ENCODE peak calls at places on chromosomes 6 and 20, in five cellular contexts. I is neural progenitor cell, X is GM12864, O is heart left ventricle, V is dorsolateral prefrontal cortex. M is an unnamed sample.

GRCh38 chr6:18595774-18596528 is 208.8 kb downstream of the RNF144B start:
- DNase-seq in I (peak), X (peak), O (no peak), V (peak), M (peak)

GRCh38 chr6:77466055-77467028 is 3.1 kb upstream of the HTR1B start:
- DNase-seq in I (peak), X (peak), O (no peak), V (peak), M (peak)

GRCh38 chr6:36204068-36204753 is 7.7 kb downstream of the BRPF3 start:
- DNase-seq in I (no peak), X (no peak), O (no peak), V (no peak), M (no peak)

GRCh38 chr6:20826378-20826777 is 292.1 kb downstream of the CDKAL1 start:
- DNase-seq in I (no peak), X (no peak), O (no peak), V (no peak), M (no peak)

GRCh38 chr6:130107710-130108109 is 89.3 kb downstream of the L3MBTL3 start:
- DNase-seq in I (peak), X (no peak), O (no peak), V (no peak), M (no peak)

GRCh38 chr6:156985309-156985708 is 208.1 kb downstream of the ARID1B start:
- DNase-seq in I (no peak), X (no peak), O (no peak), V (no peak), M (no peak)

GRCh38 chr6:99816795-99817194 is 177.2 kb downstream of the MCHR2 start:
- DNase-seq in I (no peak), X (no peak), O (no peak), V (no peak), M (no peak)

GRCh38 chr6:168560126-168560525 is 119.1 kb downstream of the SMOC2 start:
- DNase-seq in I (no peak), X (no peak), O (no peak), V (no peak), M (no peak)

GRCh38 chr20:4800131-4800530 is 78.4 kb downstream of the PRND start:
- DNase-seq in I (no peak), X (no peak), O (no peak), V (no peak), M (no peak)

GRCh38 chr6:11789754-11790153 is 11.2 kb upstream of the ADTRP start:
- DNase-seq in I (no peak), X (no peak), O (no peak), V (no peak), M (no peak)

GRCh38 chr20:60624066-60624465 is 628.0 kb upstream of the CDH4 start:
- DNase-seq in I (no peak), X (no peak), O (no peak), V (no peak), M (no peak)

GRCh38 chr6:40693767-40694166 is 106.6 kb upstream of the LRFN2 start:
- DNase-seq in I (no peak), X (no peak), O (no peak), V (no peak), M (no peak)

GRCh38 chr6:119148825-119149525 is 70.5 kb upstream of the FAM184A start:
- DNase-seq in I (no peak), X (no peak), O (no peak), V (no peak), M (no peak)

GRCh38 chr6:116055513-116055912 is 5.2 kb downstream of the FRK start:
- DNase-seq in I (no peak), X (no peak), O (no peak), V (no peak), M (no peak)

GRCh38 chr6:14149053-14149746 is 31.6 kb downstream of the CD83 start:
- DNase-seq in I (no peak), X (no peak), O (no peak), V (no peak), M (no peak)

GRCh38 chr20:38590682-38591483 is 9.9 kb downstream of the ADIG start:
- DNase-seq in I (peak), X (no peak), O (no peak), V (no peak), M (no peak)

DNA sequence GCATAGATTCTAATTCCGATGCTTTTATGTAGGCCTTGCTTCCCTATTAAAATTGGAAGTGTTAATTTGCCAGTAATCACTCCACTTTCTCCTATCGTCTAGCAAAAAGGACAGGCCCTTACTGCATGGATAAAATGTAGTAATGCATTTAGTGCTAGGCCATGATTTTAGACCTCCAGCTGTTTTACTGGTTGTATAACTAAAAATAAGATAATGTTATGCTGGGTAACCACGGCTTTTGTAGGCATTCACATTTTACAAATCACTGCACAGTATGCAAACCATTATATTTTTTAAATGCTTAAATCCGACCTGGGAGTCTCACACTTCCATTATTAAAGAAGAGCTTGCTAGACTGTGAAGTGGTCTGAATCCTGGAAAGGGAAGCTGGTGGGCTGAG is 179.5 kb downstream of the TFAP2A start:
- DNase-seq in I (no peak), X (no peak), O (no peak), V (no peak), M (no peak)
- H3K4me3 ChIP-seq in I (no peak), X (no peak), O (no peak), V (no peak), M (no peak)

GRCh38 chr6:44151348-44152108 is 7.1 kb upstream of the CAPN11 start:
- DNase-seq in I (peak), X (no peak), O (peak), V (peak), M (peak)
- H3K4me3 ChIP-seq in I (no peak), X (no peak), O (no peak), V (no peak), M (no peak)

GRCh38 chr20:49700411-49701185 is 13.1 kb downstream of the B4GALT5 start:
- DNase-seq in I (no peak), X (no peak), O (no peak), V (no peak), M (no peak)
- H3K4me3 ChIP-seq in I (no peak), X (no peak), O (no peak), V (no peak), M (no peak)

GRCh38 chr6:143745160-143746133 is 67.7 kb downstream of the PHACTR2 start:
- DNase-seq in I (peak), X (no peak), O (no peak), V (no peak), M (peak)
- H3K4me3 ChIP-seq in I (no peak), X (no peak), O (peak), V (peak), M (no peak)

GRCh38 chr6:128005009-128005408 is 104.2 kb upstream of the THEMIS start:
- DNase-seq in I (no peak), X (no peak), O (no peak), V (no peak), M (no peak)

DNA sequence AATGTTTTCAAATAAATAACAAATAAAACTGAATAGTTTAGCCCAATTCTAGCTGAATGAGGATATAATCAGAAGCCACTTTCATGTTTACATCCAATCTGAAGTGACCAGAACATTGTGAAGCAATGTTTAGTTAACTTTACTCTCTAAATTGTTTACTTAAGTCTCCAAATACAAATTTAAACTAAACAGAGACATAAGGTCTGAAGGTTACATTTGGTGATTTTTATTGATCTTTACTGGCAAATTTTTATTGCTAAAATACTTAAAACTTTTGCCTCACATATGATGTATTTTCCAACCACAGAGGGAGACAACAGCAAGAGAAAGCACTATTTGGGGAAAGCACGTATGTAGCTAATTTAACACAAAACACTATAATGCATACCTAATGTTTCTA is 106.8 kb upstream of the THEMIS start:
- DNase-seq in I (no peak), X (no peak), O (no peak), V (no peak), M (no peak)
- H3K4me3 ChIP-seq in I (no peak), X (no peak), O (no peak), V (no peak), M (no peak)

DNA sequence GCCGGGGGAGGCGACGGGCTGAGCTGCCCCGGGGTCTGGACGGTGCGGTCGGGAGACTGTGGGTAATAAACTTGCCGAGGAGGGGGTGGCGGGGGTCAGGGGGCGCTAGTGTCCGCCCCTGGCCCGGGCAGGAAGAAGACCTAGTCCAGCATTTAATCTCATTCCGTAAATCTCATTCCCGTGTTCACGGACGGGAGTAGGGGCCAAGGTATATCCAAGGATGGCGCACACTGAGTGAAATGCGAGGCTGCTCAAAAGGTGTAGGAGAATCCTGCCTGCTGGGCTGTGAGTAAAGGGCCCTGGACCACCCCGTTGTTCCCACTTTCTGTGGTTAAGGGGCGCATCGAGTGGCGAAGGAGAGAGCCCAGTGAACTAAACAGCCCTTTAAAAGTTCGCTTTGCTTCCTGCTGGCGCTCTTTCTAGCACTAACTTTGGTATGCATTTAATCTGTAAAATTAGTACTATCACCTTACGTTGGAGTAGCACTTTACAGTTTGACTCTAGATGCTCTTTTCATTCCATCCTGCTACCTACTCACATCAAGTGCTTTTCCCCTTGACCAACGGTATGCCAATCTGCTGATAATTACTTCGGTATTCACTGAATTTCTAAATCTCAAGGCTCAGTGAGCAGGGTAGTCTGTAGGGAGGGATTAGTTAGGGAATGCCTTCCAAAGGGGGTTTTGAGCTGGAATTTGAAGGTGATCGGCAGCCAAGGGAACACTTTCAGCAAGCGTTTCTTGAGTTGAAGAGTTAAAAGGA is 730 bp downstream of the PARD6B start:
- DNase-seq in I (peak), X (no peak), O (no peak), V (no peak), M (peak)
- H3K4me3 ChIP-seq in I (peak), X (peak), O (peak), V (peak), M (peak)

GRCh38 chr20:3248993-3249347 is 10.0 kb upstream of the SLC4A11 start:
- DNase-seq in I (no peak), X (no peak), O (no peak), V (no peak), M (no peak)

GRCh38 chr20:3250091-3250504 is 11.1 kb upstream of the SLC4A11 start:
- DNase-seq in I (peak), X (no peak), O (no peak), V (no peak), M (peak)

GRCh38 chr20:3246682-3247081 is 7.7 kb upstream of the SLC4A11 start:
- DNase-seq in I (no peak), X (no peak), O (no peak), V (no peak), M (no peak)

GRCh38 chr20:3247638-3248037 is 8.6 kb upstream of the SLC4A11 start:
- DNase-seq in I (no peak), X (no peak), O (no peak), V (no peak), M (no peak)

DNA sequence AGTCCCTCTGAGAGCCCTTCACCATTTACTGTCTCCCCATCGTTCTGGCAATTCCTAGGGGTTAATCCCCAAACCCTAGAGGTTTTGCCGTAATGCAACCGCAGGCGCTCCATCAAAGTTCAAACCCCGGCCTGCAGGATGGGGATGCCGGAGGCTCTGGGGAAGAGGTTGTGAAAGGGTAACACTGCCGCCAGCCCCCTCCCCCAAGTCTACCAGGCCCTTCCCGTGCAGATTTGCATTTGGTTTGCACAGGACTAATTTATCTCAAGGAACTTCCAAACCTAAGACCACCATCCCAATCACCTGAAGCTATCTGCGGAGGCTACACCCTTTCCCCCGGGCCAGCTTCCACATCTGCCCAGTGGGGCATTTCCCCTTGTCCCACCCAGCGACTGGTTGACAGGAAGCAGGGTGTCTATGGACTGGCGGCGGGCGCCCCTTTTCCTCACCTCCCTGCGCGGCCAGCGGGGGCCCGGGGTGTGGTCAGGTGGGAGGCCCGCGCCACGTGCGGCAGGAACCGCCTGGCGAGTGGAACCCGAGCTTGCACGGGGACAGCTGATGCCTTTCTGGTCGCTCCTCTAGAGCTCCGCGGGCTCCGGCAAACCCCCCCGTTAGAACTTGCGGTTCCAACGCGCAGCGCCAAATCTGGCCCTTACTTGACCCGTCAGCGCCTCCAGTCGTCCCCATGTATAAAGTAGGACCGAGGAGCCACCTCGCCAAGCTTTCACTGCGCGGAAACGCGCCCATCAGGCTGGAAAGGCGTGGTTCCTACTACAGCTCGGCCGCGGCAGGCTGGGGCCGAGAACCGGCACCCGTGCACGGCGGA is 9.4 kb upstream of the SLC4A11 start:
- DNase-seq in I (peak), X (no peak), O (peak), V (no peak), M (no peak)
- H3K4me3 ChIP-seq in I (peak), X (no peak), O (peak), V (peak), M (no peak)

GRCh38 chr20:61657719-61658377 is 405.8 kb downstream of the CDH4 start:
- DNase-seq in I (no peak), X (no peak), O (no peak), V (no peak), M (no peak)
- H3K4me3 ChIP-seq in I (no peak), X (no peak), O (no peak), V (no peak), M (no peak)

M was measured in adrenal gland.